ENCODE peak calls at places on chromosomes 4 and X, in six cellular contexts. One of them, this sample, is unnamed.

GRCh38 chr4:87007345-87008181 is 72.8 kb downstream of the AFF1 start:
- DNase-seq in NCI-H1417: peak
- DNase-seq in BJ: no peak
- DNase-seq in sigmoid colon: peak
- DNase-seq in occipital lobe: peak
- DNase-seq in ecto neural progenitor cell: peak
- DNase-seq in this sample: peak

GRCh38 chr4:125741825-125742452 is 427.2 kb downstream of the FAT4 start:
- DNase-seq in sigmoid colon: no peak
- DNase-seq in ecto neural progenitor cell: no peak
- DNase-seq in BJ: no peak
- DNase-seq in occipital lobe: no peak
- DNase-seq in NCI-H1417: no peak
- DNase-seq in this sample: no peak

GRCh38 chrX:31333181-31333831 is 261.5 kb upstream of the FTHL17 start:
- DNase-seq in ecto neural progenitor cell: no peak
- DNase-seq in occipital lobe: no peak
- DNase-seq in BJ: no peak
- DNase-seq in sigmoid colon: no peak
- DNase-seq in NCI-H1417: no peak
- DNase-seq in this sample: no peak

GRCh38 chr4:102761478-102761790 is 666 bp upstream of the MANBA start:
- DNase-seq in sigmoid colon: no peak
- DNase-seq in NCI-H1417: no peak
- DNase-seq in ecto neural progenitor cell: no peak
- DNase-seq in BJ: no peak
- DNase-seq in occipital lobe: no peak
- DNase-seq in this sample: no peak

GRCh38 chrX:7068939-7069367 is 78.6 kb upstream of the STS start:
- DNase-seq in NCI-H1417: no peak
- DNase-seq in sigmoid colon: no peak
- DNase-seq in ecto neural progenitor cell: peak
- DNase-seq in occipital lobe: no peak
- DNase-seq in BJ: no peak
- DNase-seq in this sample: peak

GRCh38 chr4:95212692-95213091 is 336.1 kb downstream of the UNC5C start:
- DNase-seq in BJ: no peak
- DNase-seq in ecto neural progenitor cell: no peak
- DNase-seq in sigmoid colon: no peak
- DNase-seq in occipital lobe: no peak
- DNase-seq in NCI-H1417: no peak
- DNase-seq in this sample: no peak

GRCh38 chrX:8834393-8834792 is 33.2 kb upstream of the FAM9A start:
- DNase-seq in sigmoid colon: no peak
- DNase-seq in ecto neural progenitor cell: no peak
- DNase-seq in NCI-H1417: no peak
- DNase-seq in BJ: no peak
- DNase-seq in occipital lobe: no peak
- DNase-seq in this sample: no peak

GRCh38 chr4:83067058-83067639 is 32.2 kb downstream of the COPS4 start:
- DNase-seq in sigmoid colon: no peak
- DNase-seq in NCI-H1417: no peak
- DNase-seq in ecto neural progenitor cell: no peak
- DNase-seq in occipital lobe: no peak
- DNase-seq in BJ: no peak
- DNase-seq in this sample: no peak

GRCh38 chr4:2942037-2942531 is 21.1 kb downstream of the NOP14 start:
- DNase-seq in ecto neural progenitor cell: peak
- DNase-seq in sigmoid colon: no peak
- DNase-seq in occipital lobe: no peak
- DNase-seq in NCI-H1417: no peak
- DNase-seq in BJ: no peak
- DNase-seq in this sample: no peak

GRCh38 chrX:48474127-48474526 is 1.9 kb upstream of the FTSJ1 start:
- DNase-seq in ecto neural progenitor cell: no peak
- DNase-seq in NCI-H1417: no peak
- DNase-seq in BJ: no peak
- DNase-seq in occipital lobe: no peak
- DNase-seq in sigmoid colon: no peak
- DNase-seq in this sample: peak

GRCh38 chrX:141341341-141341740 is 99.0 kb upstream of the SPANXC start:
- DNase-seq in BJ: peak
- DNase-seq in NCI-H1417: no peak
- DNase-seq in occipital lobe: no peak
- DNase-seq in sigmoid colon: no peak
- DNase-seq in ecto neural progenitor cell: no peak
- DNase-seq in this sample: no peak

GRCh38 chr4:92186239-92186638 is 117.5 kb upstream of the GRID2 start:
- DNase-seq in occipital lobe: no peak
- DNase-seq in BJ: no peak
- DNase-seq in ecto neural progenitor cell: no peak
- DNase-seq in NCI-H1417: no peak
- DNase-seq in sigmoid colon: no peak
- DNase-seq in this sample: no peak

GRCh38 chr4:7067147-7067522 is 729 bp downstream of the GRPEL1 start:
- DNase-seq in BJ: no peak
- DNase-seq in sigmoid colon: no peak
- DNase-seq in NCI-H1417: no peak
- DNase-seq in occipital lobe: no peak
- DNase-seq in ecto neural progenitor cell: no peak
- DNase-seq in this sample: no peak

GRCh38 chrX:1874899-1875298 is 260.0 kb downstream of the ASMT start:
- DNase-seq in BJ: no peak
- DNase-seq in ecto neural progenitor cell: no peak
- DNase-seq in sigmoid colon: no peak
- DNase-seq in NCI-H1417: no peak
- DNase-seq in occipital lobe: no peak
- DNase-seq in this sample: no peak

GRCh38 chr4:184792950-184793555 is 32.7 kb downstream of the ACSL1 start:
- DNase-seq in occipital lobe: no peak
- DNase-seq in sigmoid colon: no peak
- DNase-seq in BJ: peak
- DNase-seq in ecto neural progenitor cell: no peak
- DNase-seq in NCI-H1417: no peak
- DNase-seq in this sample: no peak

GRCh38 chr4:101103381-101104142 is 243.8 kb downstream of the PPP3CA start:
- DNase-seq in NCI-H1417: no peak
- DNase-seq in ecto neural progenitor cell: no peak
- DNase-seq in occipital lobe: no peak
- DNase-seq in sigmoid colon: no peak
- DNase-seq in BJ: no peak
- DNase-seq in this sample: peak

GRCh38 chr4:7557447-7557846 is 122.7 kb upstream of the PSAPL1 start:
- DNase-seq in BJ: peak
- DNase-seq in occipital lobe: no peak
- DNase-seq in NCI-H1417: no peak
- DNase-seq in sigmoid colon: no peak
- DNase-seq in ecto neural progenitor cell: no peak
- DNase-seq in this sample: no peak

GRCh38 chr4:77220841-77221613 is 64.0 kb downstream of the CCNG2 start:
- DNase-seq in BJ: no peak
- DNase-seq in sigmoid colon: no peak
- DNase-seq in ecto neural progenitor cell: no peak
- DNase-seq in occipital lobe: no peak
- DNase-seq in NCI-H1417: peak
- DNase-seq in this sample: no peak